ENCODE peak calls at places on chromosomes 6 and 20, in five cellular contexts. One of them, this sample, is unnamed.
A peak's percentile ranks its signal among the peaks of the same experiment; 100 is the strongest.

GRCh38 chr6:29976588-29977424 is 34.5 kb downstream of the HLA-A start:
- DNase-seq in KBM-7: peak; percentile 77
- DNase-seq in ACHN: peak; percentile 79
- DNase-seq in activated gamma-delta T cell treated with Interleukin-2 at 50 U/mL for 16 hours: peak; percentile 57
- DNase-seq in T-helper 2 cell: peak; percentile 28
- DNase-seq in this sample: peak; percentile 15

GRCh38 chr6:100366419-100366818 is 98.3 kb downstream of the SIM1 start:
- DNase-seq in activated gamma-delta T cell treated with Interleukin-2 at 50 U/mL for 16 hours: no peak
- DNase-seq in T-helper 2 cell: no peak
- DNase-seq in KBM-7: no peak
- DNase-seq in ACHN: no peak
- DNase-seq in this sample: no peak

GRCh38 chr6:112033824-112034223 is 20.1 kb upstream of the CCN6 start:
- DNase-seq in T-helper 2 cell: no peak
- DNase-seq in KBM-7: no peak
- DNase-seq in activated gamma-delta T cell treated with Interleukin-2 at 50 U/mL for 16 hours: no peak
- DNase-seq in ACHN: no peak
- DNase-seq in this sample: no peak

GRCh38 chr6:20092071-20092566 is 120.2 kb downstream of the MBOAT1 start:
- DNase-seq in ACHN: peak; percentile 53
- DNase-seq in activated gamma-delta T cell treated with Interleukin-2 at 50 U/mL for 16 hours: no peak
- DNase-seq in KBM-7: peak; percentile 87
- DNase-seq in T-helper 2 cell: no peak
- DNase-seq in this sample: peak; percentile 25

GRCh38 chr20:49424536-49424935 is 57.9 kb downstream of the KCNB1 start:
- DNase-seq in ACHN: no peak
- DNase-seq in activated gamma-delta T cell treated with Interleukin-2 at 50 U/mL for 16 hours: no peak
- DNase-seq in KBM-7: no peak
- DNase-seq in T-helper 2 cell: no peak
- DNase-seq in this sample: peak; percentile 54

GRCh38 chr20:58075980-58076749 is 152.3 kb downstream of the ANKRD60 start:
- DNase-seq in ACHN: no peak
- DNase-seq in T-helper 2 cell: no peak
- DNase-seq in activated gamma-delta T cell treated with Interleukin-2 at 50 U/mL for 16 hours: no peak
- DNase-seq in KBM-7: no peak
- DNase-seq in this sample: no peak

GRCh38 chr20:45174434-45175364 is at the start of gene PI3:
- DNase-seq in ACHN: no peak
- DNase-seq in T-helper 2 cell: no peak
- DNase-seq in activated gamma-delta T cell treated with Interleukin-2 at 50 U/mL for 16 hours: no peak
- DNase-seq in KBM-7: no peak
- DNase-seq in this sample: no peak

GRCh38 chr6:120274547-120274946 is 925.0 kb upstream of the MAN1A1 start:
- DNase-seq in KBM-7: peak; percentile 2
- DNase-seq in T-helper 2 cell: no peak
- DNase-seq in ACHN: no peak
- DNase-seq in activated gamma-delta T cell treated with Interleukin-2 at 50 U/mL for 16 hours: no peak
- DNase-seq in this sample: no peak

GRCh38 chr6:145929037-145929633 is 35.0 kb downstream of the SHPRH start:
- DNase-seq in KBM-7: peak; percentile 36
- DNase-seq in activated gamma-delta T cell treated with Interleukin-2 at 50 U/mL for 16 hours: no peak
- DNase-seq in ACHN: peak; percentile 48
- DNase-seq in T-helper 2 cell: no peak
- DNase-seq in this sample: peak; percentile 1

GRCh38 chr20:51484141-51484815 is 58.2 kb downstream of the NFATC2 start:
- DNase-seq in T-helper 2 cell: no peak
- DNase-seq in KBM-7: no peak
- DNase-seq in ACHN: no peak
- DNase-seq in activated gamma-delta T cell treated with Interleukin-2 at 50 U/mL for 16 hours: no peak
- DNase-seq in this sample: no peak

GRCh38 chr6:37882724-37883413 is 63.3 kb downstream of the ZFAND3 start:
- DNase-seq in ACHN: no peak
- DNase-seq in T-helper 2 cell: no peak
- DNase-seq in KBM-7: no peak
- DNase-seq in activated gamma-delta T cell treated with Interleukin-2 at 50 U/mL for 16 hours: no peak
- DNase-seq in this sample: no peak

GRCh38 chr6:137271245-137272183 is 52.3 kb upstream of the IFNGR1 start:
- DNase-seq in T-helper 2 cell: no peak
- DNase-seq in KBM-7: peak; percentile 56
- DNase-seq in activated gamma-delta T cell treated with Interleukin-2 at 50 U/mL for 16 hours: no peak
- DNase-seq in ACHN: peak; percentile 65
- DNase-seq in this sample: peak; percentile 24

GRCh38 chr6:63573140-63573898 is 1.0 kb downstream of the LOC128125822 start:
- DNase-seq in ACHN: peak; percentile 69
- DNase-seq in T-helper 2 cell: peak; percentile 40
- DNase-seq in KBM-7: peak; percentile 91
- DNase-seq in activated gamma-delta T cell treated with Interleukin-2 at 50 U/mL for 16 hours: peak; percentile 60
- DNase-seq in this sample: peak; percentile 42

GRCh38 chr6:89243331-89243629 is 26.1 kb upstream of the GABRR1 start:
- DNase-seq in activated gamma-delta T cell treated with Interleukin-2 at 50 U/mL for 16 hours: no peak
- DNase-seq in ACHN: no peak
- DNase-seq in T-helper 2 cell: no peak
- DNase-seq in KBM-7: no peak
- DNase-seq in this sample: no peak

GRCh38 chr20:4809707-4810106 is 88.0 kb downstream of the PRND start:
- DNase-seq in activated gamma-delta T cell treated with Interleukin-2 at 50 U/mL for 16 hours: peak; percentile 38
- DNase-seq in KBM-7: no peak
- DNase-seq in T-helper 2 cell: no peak
- DNase-seq in ACHN: no peak
- DNase-seq in this sample: no peak

GRCh38 chr6:2596222-2596621 is 154.5 kb downstream of the MYLK4 start:
- DNase-seq in KBM-7: peak; percentile 4
- DNase-seq in activated gamma-delta T cell treated with Interleukin-2 at 50 U/mL for 16 hours: no peak
- DNase-seq in ACHN: no peak
- DNase-seq in T-helper 2 cell: no peak
- DNase-seq in this sample: no peak

GRCh38 chr6:15160812-15161211 is 85.1 kb upstream of the JARID2 start:
- DNase-seq in activated gamma-delta T cell treated with Interleukin-2 at 50 U/mL for 16 hours: no peak
- DNase-seq in T-helper 2 cell: no peak
- DNase-seq in ACHN: no peak
- DNase-seq in KBM-7: no peak
- DNase-seq in this sample: no peak

GRCh38 chr20:20212675-20213096 is 155.2 kb upstream of the INSM1 start:
- DNase-seq in activated gamma-delta T cell treated with Interleukin-2 at 50 U/mL for 16 hours: no peak
- DNase-seq in T-helper 2 cell: no peak
- DNase-seq in KBM-7: peak; percentile 57
- DNase-seq in ACHN: no peak
- DNase-seq in this sample: peak; percentile 24

GRCh38 chr6:81834141-81834621 is 81.7 kb upstream of the TENT5A start:
- DNase-seq in KBM-7: no peak
- DNase-seq in T-helper 2 cell: no peak
- DNase-seq in ACHN: no peak
- DNase-seq in activated gamma-delta T cell treated with Interleukin-2 at 50 U/mL for 16 hours: no peak
- DNase-seq in this sample: no peak

GRCh38 chr6:157946865-157947532 is 34.7 kb upstream of the SYNJ2 start:
- DNase-seq in KBM-7: peak; percentile 49
- DNase-seq in activated gamma-delta T cell treated with Interleukin-2 at 50 U/mL for 16 hours: no peak
- DNase-seq in ACHN: peak; percentile 3
- DNase-seq in T-helper 2 cell: no peak
- DNase-seq in this sample: no peak

GRCh38 chr6:155050311-155050710 is 55.2 kb downstream of the TIAM2 start:
- DNase-seq in activated gamma-delta T cell treated with Interleukin-2 at 50 U/mL for 16 hours: peak; percentile 13
- DNase-seq in T-helper 2 cell: no peak
- DNase-seq in ACHN: no peak
- DNase-seq in KBM-7: no peak
- DNase-seq in this sample: no peak